ENCODE peak calls at places on chromosomes 1 and 21, in ten cellular contexts. A is transverse colon; X is lung; Q is body of pancreas; I is AG09309; D is fibroblast of lung; O is HFFc6; S is fibroblast of mammary gland; H is CD4-positive, alpha-beta T cell; P is prostate gland. U is an unnamed sample.
A peak's percentile ranks its signal among the peaks of the same experiment; 100 is the strongest.

GRCh38 chr1:110879758-110880606 is 7.0 kb downstream of the CD53 start:
- DNase-seq in X (peak; percentile 29), P (no peak), A (peak; percentile 15), H (peak; percentile 35), S (no peak), I (no peak), Q (no peak), D (no peak), O (no peak), U (peak; percentile 87)

GRCh38 chr1:85454214-85454613 is 10.7 kb downstream of the DDAH1 start:
- DNase-seq in P (no peak), H (no peak), A (no peak), O (no peak), I (no peak), X (no peak), S (no peak), Q (no peak), D (no peak), U (no peak)

GRCh38 chr1:178706467-178706866 is 18.6 kb upstream of the RALGPS2 start:
- DNase-seq in P (peak; percentile 10), X (no peak), S (peak; percentile 69), O (no peak), D (peak; percentile 87), H (no peak), A (no peak), Q (no peak), I (peak; percentile 51), U (no peak)

GRCh38 chr1:2894381-2895041 is 93.0 kb upstream of the TTC34 start:
- DNase-seq in X (no peak), Q (no peak), D (no peak), H (peak; percentile 27), S (no peak), A (no peak), P (no peak), I (no peak), O (no peak), U (no peak)

GRCh38 chr1:233490488-233490887 is 123.4 kb upstream of the KCNK1 start:
- DNase-seq in D (no peak), I (no peak), P (no peak), O (no peak), X (no peak), A (no peak), S (no peak), H (no peak), Q (peak; percentile 64), U (no peak)

GRCh38 chr1:150165622-150166612 is 16.2 kb downstream of the PLEKHO1 start:
- DNase-seq in A (peak; percentile 65), D (peak; percentile 67), I (no peak), H (peak; percentile 29), Q (peak; percentile 29), S (peak; percentile 61), X (no peak), P (no peak), O (peak; percentile 40), U (no peak)

GRCh38 chr1:41612953-41613352 is 128.5 kb upstream of the EDN2 start:
- DNase-seq in A (no peak), H (no peak), X (peak; percentile 50), O (no peak), P (no peak), I (no peak), Q (no peak), S (no peak), D (peak; percentile 45), U (no peak)

GRCh38 chr1:232806071-232806510 is 875 bp downstream of the MAP10 start:
- DNase-seq in A (no peak), S (no peak), X (no peak), I (no peak), D (no peak), H (no peak), O (no peak), P (no peak), Q (no peak), U (no peak)

GRCh38 chr1:29142714-29143113 is 19.0 kb upstream of the TMEM200B start:
- DNase-seq in H (no peak), S (no peak), I (no peak), O (no peak), P (no peak), X (no peak), D (no peak), Q (no peak), A (no peak), U (no peak)

GRCh38 chr1:104387716-104388508 is 638.2 kb downstream of the AMY1C start:
- DNase-seq in D (no peak), Q (no peak), S (no peak), H (no peak), A (no peak), X (no peak), P (no peak), I (no peak), O (no peak), U (no peak)

GRCh38 chr21:19510653-19511052 is 1107.1 kb upstream of the TMPRSS15 start:
- DNase-seq in P (no peak), S (no peak), H (no peak), I (no peak), X (no peak), D (no peak), A (no peak), Q (no peak), O (no peak), U (no peak)

GRCh38 chr1:1082239-1083180 is 8.4 kb upstream of the RNF223 start:
- DNase-seq in S (no peak), I (no peak), X (no peak), A (peak; percentile 6), O (no peak), Q (no peak), D (no peak), P (no peak), H (no peak), U (no peak)

DNA sequence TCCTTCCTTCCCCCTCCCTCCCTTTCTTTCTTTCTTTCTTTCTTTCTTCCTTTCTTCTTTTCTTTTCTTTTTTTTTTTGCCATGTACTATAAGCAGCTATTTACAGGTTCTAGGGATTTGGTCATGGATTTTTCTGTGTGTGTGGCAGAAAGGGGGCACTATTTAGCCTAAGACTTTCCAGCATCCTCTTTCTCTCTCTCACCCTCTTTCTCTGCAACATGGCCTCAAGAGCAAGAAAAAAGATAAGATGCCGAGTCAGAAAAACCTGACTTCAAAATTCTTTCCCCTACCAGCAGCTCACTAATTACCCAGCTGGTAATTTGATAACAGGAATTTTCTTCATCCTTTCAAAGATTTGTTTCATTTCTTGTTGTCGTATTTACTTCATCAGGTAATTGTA is 458.3 kb upstream of the ADAMTS5 start:
- DNase-seq in A (no peak), X (no peak), O (no peak), I (no peak), Q (no peak), P (no peak), S (no peak), D (no peak), H (no peak), U (no peak)
- TF ChIP-seq CTCF in A (no peak), X (no peak), O (peak; percentile 41), I (no peak), Q (no peak), P (no peak), S (peak; percentile 6), D (no peak), H (no peak), U (no peak)

DNA sequence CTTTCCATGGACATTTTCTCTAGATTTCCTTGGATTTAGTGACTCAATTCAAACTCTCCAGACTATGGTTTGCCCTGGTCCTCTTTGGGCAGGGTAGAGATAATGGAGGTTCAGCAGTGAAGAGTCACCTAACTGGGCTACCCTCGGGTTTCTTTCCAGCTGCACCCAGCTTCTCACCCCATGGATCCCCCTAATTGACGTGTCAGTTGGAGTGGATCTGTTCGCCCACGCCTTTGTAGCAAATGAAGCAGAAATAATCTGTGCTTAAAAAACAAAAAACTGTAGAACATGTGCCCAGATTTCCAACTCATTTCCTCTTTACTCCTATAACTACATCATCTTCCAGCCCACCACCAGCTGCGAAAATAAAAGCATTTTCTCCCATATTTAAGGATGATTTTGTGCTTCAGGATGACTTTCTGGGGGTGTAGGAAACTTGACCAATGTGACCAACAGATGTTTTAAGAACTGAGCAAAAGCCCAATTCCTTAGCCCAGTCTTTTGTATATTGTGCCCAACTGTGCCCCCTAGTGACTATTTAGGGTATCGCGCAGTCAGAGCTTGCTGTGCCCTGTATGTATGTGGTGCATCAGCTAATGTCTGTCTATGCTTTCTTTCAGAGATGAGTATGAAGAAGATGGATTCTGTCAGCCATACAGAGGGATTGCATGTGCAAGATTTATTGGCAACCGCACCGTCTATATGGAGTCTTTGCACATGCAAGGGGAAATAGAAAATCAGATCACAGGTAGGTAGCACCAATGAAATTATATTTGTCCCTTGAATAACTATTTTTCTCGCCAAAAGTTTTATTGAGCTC is 66.5 kb upstream of the UBE2U start:
- DNase-seq in O (peak; percentile 83), S (peak; percentile 99), P (peak; percentile 75), D (peak; percentile 95), Q (peak; percentile 86), A (peak; percentile 80), I (peak; percentile 77), H (peak; percentile 48), X (peak; percentile 80), U (no peak)
- TF ChIP-seq CTCF in O (peak; percentile 95), S (peak; percentile 93), P (peak; percentile 73), D (peak; percentile 96), Q (peak; percentile 83), A (peak; percentile 88), I (peak; percentile 89), H (peak; percentile 73), X (peak; percentile 57), U (peak; percentile 91)

GRCh38 chr21:34135330-34135729 is 62.0 kb downstream of the MRPS6 start:
- DNase-seq in O (no peak), H (no peak), A (no peak), I (no peak), Q (no peak), D (no peak), S (no peak), P (no peak), X (no peak), U (no peak)

GRCh38 chr21:34133392-34133791 is 60.0 kb downstream of the MRPS6 start:
- DNase-seq in A (no peak), H (no peak), O (no peak), Q (no peak), S (no peak), I (no peak), P (no peak), D (no peak), X (no peak), U (no peak)

GRCh38 chr21:34132905-34133304 is 59.5 kb downstream of the MRPS6 start:
- DNase-seq in P (no peak), I (no peak), X (no peak), S (no peak), H (no peak), O (no peak), Q (no peak), A (no peak), D (no peak), U (no peak)

GRCh38 chr21:34132202-34132601 is 58.8 kb downstream of the MRPS6 start:
- DNase-seq in Q (no peak), X (no peak), O (no peak), I (no peak), H (no peak), A (no peak), D (no peak), S (no peak), P (no peak), U (no peak)

GRCh38 chr21:34133802-34134201 is 60.4 kb downstream of the MRPS6 start:
- DNase-seq in I (no peak), A (no peak), S (no peak), O (no peak), Q (no peak), X (no peak), D (no peak), H (no peak), P (no peak), U (no peak)
- TF ChIP-seq CTCF in I (peak; percentile 13), A (no peak), S (peak; percentile 28), O (peak; percentile 67), Q (no peak), X (no peak), D (peak; percentile 26), H (peak; percentile 24), P (no peak), U (peak; percentile 66)

GRCh38 chr1:74420497-74420896 is 91.9 kb downstream of the LRRC53 start:
- DNase-seq in Q (no peak), X (no peak), S (no peak), D (no peak), I (no peak), O (no peak), P (no peak), H (no peak), A (no peak), U (no peak)
- TF ChIP-seq CTCF in Q (no peak), X (no peak), S (no peak), D (no peak), I (no peak), O (no peak), P (no peak), H (no peak), A (no peak), U (no peak)